ENCODE peak calls at places on chromosomes 13 and 19, in five cellular contexts. One of them, this sample, is unnamed.

GRCh38 chr13:23707674-23708073 is 137.5 kb downstream of the TNFRSF19 start:
- DNase-seq in H9: no peak
- DNase-seq in IMR-90: peak
- DNase-seq in mesenchymal stem cell: no peak
- DNase-seq in neuronal stem cell: no peak
- DNase-seq in this sample: no peak

GRCh38 chr19:6220385-6221191 is 59.2 kb downstream of the MLLT1 start:
- DNase-seq in H9: no peak
- DNase-seq in IMR-90: peak
- DNase-seq in mesenchymal stem cell: no peak
- DNase-seq in neuronal stem cell: no peak
- DNase-seq in this sample: no peak

GRCh38 chr13:46119883-46120614 is 15.2 kb upstream of the CPB2 start:
- DNase-seq in H9: no peak
- DNase-seq in IMR-90: peak
- DNase-seq in mesenchymal stem cell: peak
- DNase-seq in neuronal stem cell: no peak
- DNase-seq in this sample: no peak

GRCh38 chr19:13875824-13876223 is 1.1 kb upstream of the NANOS3 start:
- DNase-seq in H9: no peak
- DNase-seq in IMR-90: no peak
- DNase-seq in mesenchymal stem cell: no peak
- DNase-seq in neuronal stem cell: no peak
- DNase-seq in this sample: no peak

GRCh38 chr13:106318941-106319411 is 216.5 kb downstream of the EFNB2 start:
- DNase-seq in H9: no peak
- DNase-seq in IMR-90: peak
- DNase-seq in mesenchymal stem cell: peak
- DNase-seq in neuronal stem cell: no peak
- DNase-seq in this sample: no peak

GRCh38 chr13:26656919-26657318 is 99.4 kb downstream of the WASF3 start:
- DNase-seq in H9: no peak
- DNase-seq in IMR-90: peak
- DNase-seq in mesenchymal stem cell: peak
- DNase-seq in neuronal stem cell: peak
- DNase-seq in this sample: no peak

GRCh38 chr19:21474671-21475181 is 30.7 kb upstream of the ZNF429 start:
- DNase-seq in H9: peak
- DNase-seq in IMR-90: peak
- DNase-seq in mesenchymal stem cell: peak
- DNase-seq in neuronal stem cell: peak
- DNase-seq in this sample: peak

GRCh38 chr13:107928762-107929161 is 286.6 kb downstream of the LIG4 start:
- DNase-seq in H9: no peak
- DNase-seq in IMR-90: no peak
- DNase-seq in mesenchymal stem cell: no peak
- DNase-seq in neuronal stem cell: no peak
- DNase-seq in this sample: no peak

GRCh38 chr19:40578442-40578908 is 1.8 kb downstream of the SHKBP1 start:
- DNase-seq in H9: peak
- DNase-seq in IMR-90: peak
- DNase-seq in mesenchymal stem cell: peak
- DNase-seq in neuronal stem cell: no peak
- DNase-seq in this sample: no peak

GRCh38 chr19:43759515-43759914 is 4.8 kb upstream of the SMG9 start:
- DNase-seq in H9: no peak
- DNase-seq in IMR-90: peak
- DNase-seq in mesenchymal stem cell: peak
- DNase-seq in neuronal stem cell: no peak
- DNase-seq in this sample: no peak

GRCh38 chr19:11248852-11249251 is 9.4 kb downstream of the ANGPTL8 start:
- DNase-seq in H9: no peak
- DNase-seq in IMR-90: no peak
- DNase-seq in mesenchymal stem cell: no peak
- DNase-seq in neuronal stem cell: no peak
- DNase-seq in this sample: no peak

GRCh38 chr13:94480672-94481145 is 1.2 kb upstream of the DCT start:
- DNase-seq in H9: no peak
- DNase-seq in IMR-90: peak
- DNase-seq in mesenchymal stem cell: peak
- DNase-seq in neuronal stem cell: no peak
- DNase-seq in this sample: no peak

GRCh38 chr19:58317481-58318072 is 9.2 kb upstream of the ZSCAN22 start:
- DNase-seq in H9: no peak
- DNase-seq in IMR-90: peak
- DNase-seq in mesenchymal stem cell: peak
- DNase-seq in neuronal stem cell: peak
- DNase-seq in this sample: no peak

GRCh38 chr13:110454956-110455355 is 106.6 kb downstream of the RAB20 start:
- DNase-seq in H9: no peak
- DNase-seq in IMR-90: no peak
- DNase-seq in mesenchymal stem cell: no peak
- DNase-seq in neuronal stem cell: no peak
- DNase-seq in this sample: no peak

GRCh38 chr13:98778749-98779148 is 26.3 kb upstream of the SLC15A1 start:
- DNase-seq in H9: no peak
- DNase-seq in IMR-90: no peak
- DNase-seq in mesenchymal stem cell: no peak
- DNase-seq in neuronal stem cell: no peak
- DNase-seq in this sample: no peak

GRCh38 chr19:7853760-7854107 is 20.5 kb downstream of the PRR36 start:
- DNase-seq in H9: no peak
- DNase-seq in IMR-90: no peak
- DNase-seq in mesenchymal stem cell: no peak
- DNase-seq in neuronal stem cell: no peak
- DNase-seq in this sample: no peak

GRCh38 chr19:18254546-18255500 is 19.4 kb downstream of the IQCN start:
- DNase-seq in H9: peak
- DNase-seq in IMR-90: no peak
- DNase-seq in mesenchymal stem cell: no peak
- DNase-seq in neuronal stem cell: no peak
- DNase-seq in this sample: no peak

DNA sequence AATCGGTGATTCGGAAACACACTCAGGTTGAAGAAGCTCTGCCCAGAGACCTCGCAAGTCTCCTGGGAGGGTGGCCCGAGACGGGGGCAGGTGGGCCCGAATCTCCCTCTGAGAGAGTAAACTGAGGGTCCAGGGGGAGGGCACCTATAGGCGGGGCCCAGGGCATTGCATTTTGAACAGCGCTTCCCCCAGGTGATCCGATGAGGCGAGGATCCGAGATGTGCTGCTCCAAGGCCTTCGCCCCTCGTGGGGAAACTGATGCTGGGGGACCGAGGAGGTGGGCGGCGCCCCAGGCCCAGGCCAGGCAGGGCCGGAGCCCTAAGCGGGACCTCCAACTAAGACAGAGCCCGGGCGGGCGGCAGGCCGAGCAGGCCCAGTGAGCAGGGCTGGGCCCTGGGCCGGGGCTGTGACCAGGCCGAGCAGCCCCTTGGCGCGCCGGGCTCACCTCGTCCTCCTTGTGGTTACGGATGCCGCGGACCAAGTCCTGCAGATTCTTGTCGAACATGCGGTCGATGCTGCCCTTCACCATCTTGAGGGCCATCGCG is 500 bp downstream of the AP3D1 start:
- DNase-seq in H9: no peak
- DNase-seq in IMR-90: no peak
- DNase-seq in mesenchymal stem cell: peak
- DNase-seq in neuronal stem cell: no peak
- DNase-seq in this sample: peak
- H2BK5ac ChIP-seq in H9: no peak
- H2BK5ac ChIP-seq in IMR-90: peak
- H2BK5ac ChIP-seq in mesenchymal stem cell: peak
- H2BK5ac ChIP-seq in neuronal stem cell: peak
- H2BK5ac ChIP-seq in this sample: peak

DNA sequence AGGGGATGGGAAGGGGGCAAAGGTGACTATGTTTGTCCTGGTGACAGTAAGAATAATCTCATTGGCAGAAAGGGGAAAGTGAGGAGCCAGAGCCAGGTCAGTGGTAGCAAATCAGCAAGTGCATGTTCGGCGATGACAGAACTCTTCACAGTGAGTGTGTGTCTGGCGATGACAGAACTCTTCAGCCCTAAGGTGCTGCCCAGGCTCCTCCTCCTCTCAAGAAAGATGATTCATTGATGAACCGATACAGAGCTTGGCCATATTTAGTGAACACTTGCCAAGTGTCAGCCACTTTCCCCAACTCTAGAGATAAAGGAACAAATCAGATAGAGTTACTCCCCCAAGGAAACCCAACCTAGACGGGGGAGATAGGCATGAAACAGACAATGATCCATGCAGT is 199.3 kb upstream of the UBL3 start:
- DNase-seq in H9: no peak
- DNase-seq in IMR-90: no peak
- DNase-seq in mesenchymal stem cell: peak
- DNase-seq in neuronal stem cell: no peak
- DNase-seq in this sample: no peak
- H2BK5ac ChIP-seq in H9: no peak
- H2BK5ac ChIP-seq in IMR-90: no peak
- H2BK5ac ChIP-seq in mesenchymal stem cell: no peak
- H2BK5ac ChIP-seq in neuronal stem cell: no peak
- H2BK5ac ChIP-seq in this sample: no peak

DNA sequence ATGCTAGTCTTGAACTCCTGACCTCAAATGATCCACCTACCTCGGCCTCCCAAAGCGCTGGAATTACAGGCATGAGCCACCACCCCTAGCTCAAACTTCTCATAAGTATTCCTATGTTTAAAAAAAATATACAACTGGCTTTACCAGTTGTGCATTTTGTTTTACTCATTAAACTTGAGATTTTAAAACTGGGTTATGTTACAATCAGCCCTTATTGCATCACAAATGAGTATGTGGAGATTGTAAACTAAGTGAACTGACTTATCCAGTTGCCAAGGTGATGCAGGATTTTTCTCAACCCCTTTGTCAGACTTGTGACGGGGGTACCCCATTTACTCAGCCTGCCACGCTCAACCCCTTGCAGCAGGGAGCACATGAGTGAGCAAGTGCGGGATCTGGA is 14.4 kb upstream of the GTF2F2 start:
- DNase-seq in H9: no peak
- DNase-seq in IMR-90: peak
- DNase-seq in mesenchymal stem cell: peak
- DNase-seq in neuronal stem cell: no peak
- DNase-seq in this sample: no peak
- H2BK5ac ChIP-seq in H9: no peak
- H2BK5ac ChIP-seq in IMR-90: peak
- H2BK5ac ChIP-seq in mesenchymal stem cell: no peak
- H2BK5ac ChIP-seq in neuronal stem cell: no peak
- H2BK5ac ChIP-seq in this sample: peak

DNA sequence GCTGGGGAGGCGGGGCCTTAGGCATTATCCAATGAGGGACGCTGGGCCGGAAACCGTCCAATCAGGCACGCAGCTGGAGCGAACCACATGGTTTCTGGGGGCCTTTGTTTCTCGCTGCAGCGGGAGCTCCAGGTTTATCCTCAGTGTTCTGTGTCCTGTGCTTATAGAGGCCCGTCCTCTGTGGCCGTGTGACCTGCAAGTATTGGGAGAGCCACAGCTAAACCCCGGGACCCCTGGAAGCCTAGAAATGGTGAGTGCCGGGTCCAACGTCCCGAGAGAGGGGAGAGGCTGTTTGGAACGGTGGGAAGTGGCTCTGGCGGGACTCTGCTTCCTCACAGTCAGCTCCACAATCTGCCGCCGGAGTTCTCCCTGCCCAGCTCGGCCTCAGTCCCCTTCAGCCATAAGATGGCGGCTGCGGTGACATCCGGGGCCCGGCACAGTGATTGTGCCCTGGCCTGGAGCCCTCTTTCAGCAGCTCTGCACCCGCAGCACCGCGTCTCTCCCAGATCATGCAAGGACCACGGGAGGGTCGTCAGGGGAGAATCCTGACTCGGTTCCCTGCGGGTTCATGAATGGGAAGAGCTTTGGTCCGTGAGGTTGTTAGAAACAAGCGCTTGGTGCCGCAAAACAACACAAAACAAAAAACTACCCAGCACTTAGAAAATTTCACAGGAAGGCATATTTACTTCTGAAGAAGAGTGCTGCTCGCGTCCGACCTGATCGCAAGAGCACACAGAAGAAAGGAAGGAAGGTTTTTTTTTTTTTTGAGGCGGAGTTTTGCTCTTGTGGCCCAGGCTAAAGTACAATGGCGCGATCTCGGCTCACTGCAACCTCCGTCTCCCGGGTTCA is at the start of gene ZNF253:
- DNase-seq in H9: peak
- DNase-seq in IMR-90: peak
- DNase-seq in mesenchymal stem cell: peak
- DNase-seq in neuronal stem cell: peak
- DNase-seq in this sample: peak
- H2BK5ac ChIP-seq in H9: peak
- H2BK5ac ChIP-seq in IMR-90: peak
- H2BK5ac ChIP-seq in mesenchymal stem cell: peak
- H2BK5ac ChIP-seq in neuronal stem cell: peak
- H2BK5ac ChIP-seq in this sample: peak

GRCh38 chr19:50383852-50384684 is at the start of gene POLD1:
- DNase-seq in H9: peak
- DNase-seq in IMR-90: peak
- DNase-seq in mesenchymal stem cell: peak
- DNase-seq in neuronal stem cell: peak
- DNase-seq in this sample: peak
- H2BK5ac ChIP-seq in H9: no peak
- H2BK5ac ChIP-seq in IMR-90: peak
- H2BK5ac ChIP-seq in mesenchymal stem cell: no peak
- H2BK5ac ChIP-seq in neuronal stem cell: no peak
- H2BK5ac ChIP-seq in this sample: peak

GRCh38 chr13:44819762-44820161 is 169.5 kb downstream of the NUFIP1 start:
- DNase-seq in H9: no peak
- DNase-seq in IMR-90: peak
- DNase-seq in mesenchymal stem cell: peak
- DNase-seq in neuronal stem cell: no peak
- DNase-seq in this sample: no peak

GRCh38 chr13:44816701-44817684 is 172.3 kb downstream of the NUFIP1 start:
- DNase-seq in H9: no peak
- DNase-seq in IMR-90: peak
- DNase-seq in mesenchymal stem cell: peak
- DNase-seq in neuronal stem cell: no peak
- DNase-seq in this sample: no peak

GRCh38 chr13:44818428-44818827 is 170.8 kb downstream of the NUFIP1 start:
- DNase-seq in H9: peak
- DNase-seq in IMR-90: peak
- DNase-seq in mesenchymal stem cell: peak
- DNase-seq in neuronal stem cell: peak
- DNase-seq in this sample: no peak

GRCh38 chr13:44818016-44818415 is 171.3 kb downstream of the NUFIP1 start:
- DNase-seq in H9: no peak
- DNase-seq in IMR-90: no peak
- DNase-seq in mesenchymal stem cell: no peak
- DNase-seq in neuronal stem cell: no peak
- DNase-seq in this sample: no peak

DNA sequence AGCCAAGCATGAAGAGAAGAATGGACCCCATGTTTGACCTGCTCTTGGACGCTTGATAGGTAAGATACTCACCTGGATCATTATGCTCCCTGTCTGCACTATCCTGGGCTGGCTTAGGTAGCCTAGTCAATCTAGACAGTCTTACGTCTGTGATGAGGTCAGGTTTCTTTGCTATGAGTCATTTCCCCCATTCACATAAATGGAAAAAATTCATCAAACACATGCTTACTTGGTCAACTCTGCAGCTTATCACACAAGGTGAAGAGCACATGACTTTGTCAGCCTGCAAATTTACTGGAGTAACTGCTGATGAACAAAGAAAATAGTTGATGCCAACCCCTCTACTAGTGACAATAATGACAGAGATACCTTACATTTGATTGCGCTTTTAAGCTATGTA is 170.0 kb downstream of the NUFIP1 start:
- DNase-seq in H9: no peak
- DNase-seq in IMR-90: peak
- DNase-seq in mesenchymal stem cell: peak
- DNase-seq in neuronal stem cell: no peak
- DNase-seq in this sample: no peak
- H2BK5ac ChIP-seq in H9: no peak
- H2BK5ac ChIP-seq in IMR-90: peak
- H2BK5ac ChIP-seq in mesenchymal stem cell: no peak
- H2BK5ac ChIP-seq in neuronal stem cell: no peak
- H2BK5ac ChIP-seq in this sample: no peak